ENCODE peak calls at places on chromosomes 4 and X, in eight cellular contexts. One of them, this sample, is unnamed.

GRCh38 chrX:10470009-10470408 is 150.4 kb downstream of the MID1 start:
- DNase-seq in H7: no peak
- DNase-seq in CD4-positive, alpha-beta memory T cell: no peak
- DNase-seq in AG10803: no peak
- DNase-seq in K562: no peak
- DNase-seq in NB4: no peak
- DNase-seq in GM12865: no peak
- DNase-seq in brain microvascular endothelial cell: no peak
- DNase-seq in this sample: no peak

GRCh38 chrX:81259714-81260395 is 58.0 kb downstream of the SH3BGRL start:
- DNase-seq in brain microvascular endothelial cell: no peak
- DNase-seq in H7: no peak
- DNase-seq in K562: no peak
- DNase-seq in GM12865: no peak
- DNase-seq in AG10803: peak; percentile 29
- DNase-seq in NB4: no peak
- DNase-seq in CD4-positive, alpha-beta memory T cell: no peak
- DNase-seq in this sample: peak; percentile 37

GRCh38 chr4:81504685-81505598 is 33.2 kb upstream of the RASGEF1B start:
- DNase-seq in H7: no peak
- DNase-seq in NB4: no peak
- DNase-seq in CD4-positive, alpha-beta memory T cell: peak; percentile 52
- DNase-seq in AG10803: no peak
- DNase-seq in GM12865: peak; percentile 48
- DNase-seq in brain microvascular endothelial cell: no peak
- DNase-seq in K562: no peak
- DNase-seq in this sample: no peak

GRCh38 chr4:103168993-103169392 is 29.1 kb downstream of the CENPE start:
- DNase-seq in NB4: no peak
- DNase-seq in H7: no peak
- DNase-seq in GM12865: no peak
- DNase-seq in CD4-positive, alpha-beta memory T cell: no peak
- DNase-seq in brain microvascular endothelial cell: no peak
- DNase-seq in K562: no peak
- DNase-seq in AG10803: no peak
- DNase-seq in this sample: no peak

GRCh38 chr4:8542776-8543525 is 37.2 kb upstream of the GPR78 start:
- DNase-seq in NB4: no peak
- DNase-seq in GM12865: no peak
- DNase-seq in K562: no peak
- DNase-seq in CD4-positive, alpha-beta memory T cell: no peak
- DNase-seq in AG10803: peak; percentile 74
- DNase-seq in H7: no peak
- DNase-seq in brain microvascular endothelial cell: peak; percentile 87
- DNase-seq in this sample: no peak

GRCh38 chrX:54721424-54721823 is 76.6 kb downstream of the ITIH6 start:
- DNase-seq in brain microvascular endothelial cell: no peak
- DNase-seq in CD4-positive, alpha-beta memory T cell: no peak
- DNase-seq in AG10803: no peak
- DNase-seq in K562: no peak
- DNase-seq in H7: no peak
- DNase-seq in NB4: no peak
- DNase-seq in GM12865: no peak
- DNase-seq in this sample: peak; percentile 60

GRCh38 chr4:164906368-164906767 is 29.4 kb downstream of the APELA start:
- DNase-seq in AG10803: no peak
- DNase-seq in K562: no peak
- DNase-seq in H7: no peak
- DNase-seq in GM12865: no peak
- DNase-seq in CD4-positive, alpha-beta memory T cell: no peak
- DNase-seq in NB4: no peak
- DNase-seq in brain microvascular endothelial cell: no peak
- DNase-seq in this sample: no peak

GRCh38 chr4:169604131-169604900 is 8.1 kb downstream of the NEK1 start:
- DNase-seq in AG10803: peak; percentile 74
- DNase-seq in H7: no peak
- DNase-seq in brain microvascular endothelial cell: peak; percentile 77
- DNase-seq in CD4-positive, alpha-beta memory T cell: no peak
- DNase-seq in K562: peak; percentile 76
- DNase-seq in GM12865: peak; percentile 34
- DNase-seq in NB4: peak; percentile 62
- DNase-seq in this sample: peak; percentile 78

GRCh38 chrX:110210417-110211139 is 107.3 kb downstream of the AMMECR1 start:
- DNase-seq in H7: no peak
- DNase-seq in GM12865: no peak
- DNase-seq in AG10803: peak; percentile 90
- DNase-seq in NB4: no peak
- DNase-seq in CD4-positive, alpha-beta memory T cell: no peak
- DNase-seq in brain microvascular endothelial cell: peak; percentile 50
- DNase-seq in K562: no peak
- DNase-seq in this sample: peak; percentile 84

GRCh38 chr4:36024901-36025610 is 219.3 kb downstream of the ARAP2 start:
- DNase-seq in CD4-positive, alpha-beta memory T cell: no peak
- DNase-seq in AG10803: no peak
- DNase-seq in H7: no peak
- DNase-seq in NB4: no peak
- DNase-seq in K562: no peak
- DNase-seq in brain microvascular endothelial cell: no peak
- DNase-seq in GM12865: no peak
- DNase-seq in this sample: peak; percentile 46

GRCh38 chr4:53055274-53055673 is 193.2 kb downstream of the RASL11B start:
- DNase-seq in brain microvascular endothelial cell: peak; percentile 65
- DNase-seq in K562: no peak
- DNase-seq in GM12865: no peak
- DNase-seq in H7: no peak
- DNase-seq in CD4-positive, alpha-beta memory T cell: no peak
- DNase-seq in AG10803: peak; percentile 90
- DNase-seq in NB4: no peak
- DNase-seq in this sample: peak; percentile 65

GRCh38 chrX:40314070-40314469 is 216.3 kb upstream of the BCOR start:
- DNase-seq in K562: peak; percentile 23
- DNase-seq in CD4-positive, alpha-beta memory T cell: no peak
- DNase-seq in NB4: no peak
- DNase-seq in GM12865: peak; percentile 55
- DNase-seq in AG10803: no peak
- DNase-seq in H7: peak; percentile 68
- DNase-seq in brain microvascular endothelial cell: no peak
- DNase-seq in this sample: no peak

GRCh38 chrX:40167240-40168182 is 69.8 kb upstream of the BCOR start:
- DNase-seq in K562: peak; percentile 26
- DNase-seq in brain microvascular endothelial cell: no peak
- DNase-seq in CD4-positive, alpha-beta memory T cell: no peak
- DNase-seq in AG10803: no peak
- DNase-seq in NB4: no peak
- DNase-seq in H7: peak; percentile 90
- DNase-seq in GM12865: no peak
- DNase-seq in this sample: no peak

GRCh38 chr4:177367336-177367735 is 57.7 kb downstream of the NEIL3 start:
- DNase-seq in K562: no peak
- DNase-seq in CD4-positive, alpha-beta memory T cell: no peak
- DNase-seq in GM12865: no peak
- DNase-seq in AG10803: peak; percentile 38
- DNase-seq in NB4: peak; percentile 45
- DNase-seq in H7: peak; percentile 37
- DNase-seq in brain microvascular endothelial cell: peak; percentile 24
- DNase-seq in this sample: peak; percentile 12

GRCh38 chr4:16764622-16765021 is 133.8 kb downstream of the LDB2 start:
- DNase-seq in H7: peak; percentile 23
- DNase-seq in brain microvascular endothelial cell: no peak
- DNase-seq in AG10803: no peak
- DNase-seq in K562: no peak
- DNase-seq in CD4-positive, alpha-beta memory T cell: no peak
- DNase-seq in GM12865: no peak
- DNase-seq in NB4: peak; percentile 10
- DNase-seq in this sample: no peak

GRCh38 chrX:53479295-53479694 is 45.1 kb upstream of the HSD17B10 start:
- DNase-seq in CD4-positive, alpha-beta memory T cell: no peak
- DNase-seq in NB4: peak; percentile 52
- DNase-seq in K562: peak; percentile 71
- DNase-seq in brain microvascular endothelial cell: no peak
- DNase-seq in AG10803: no peak
- DNase-seq in GM12865: peak; percentile 4
- DNase-seq in H7: peak; percentile 49
- DNase-seq in this sample: peak; percentile 20

GRCh38 chr4:16157609-16158503 is 68.4 kb downstream of the TAPT1 start:
- DNase-seq in brain microvascular endothelial cell: no peak
- DNase-seq in AG10803: peak; percentile 44
- DNase-seq in GM12865: no peak
- DNase-seq in H7: peak; percentile 47
- DNase-seq in CD4-positive, alpha-beta memory T cell: no peak
- DNase-seq in NB4: no peak
- DNase-seq in K562: no peak
- DNase-seq in this sample: no peak

GRCh38 chr4:173990879-173991231 is 292.6 kb downstream of the FBXO8 start:
- DNase-seq in AG10803: no peak
- DNase-seq in GM12865: no peak
- DNase-seq in brain microvascular endothelial cell: no peak
- DNase-seq in CD4-positive, alpha-beta memory T cell: no peak
- DNase-seq in NB4: no peak
- DNase-seq in H7: no peak
- DNase-seq in K562: peak; percentile 7
- DNase-seq in this sample: no peak

DNA sequence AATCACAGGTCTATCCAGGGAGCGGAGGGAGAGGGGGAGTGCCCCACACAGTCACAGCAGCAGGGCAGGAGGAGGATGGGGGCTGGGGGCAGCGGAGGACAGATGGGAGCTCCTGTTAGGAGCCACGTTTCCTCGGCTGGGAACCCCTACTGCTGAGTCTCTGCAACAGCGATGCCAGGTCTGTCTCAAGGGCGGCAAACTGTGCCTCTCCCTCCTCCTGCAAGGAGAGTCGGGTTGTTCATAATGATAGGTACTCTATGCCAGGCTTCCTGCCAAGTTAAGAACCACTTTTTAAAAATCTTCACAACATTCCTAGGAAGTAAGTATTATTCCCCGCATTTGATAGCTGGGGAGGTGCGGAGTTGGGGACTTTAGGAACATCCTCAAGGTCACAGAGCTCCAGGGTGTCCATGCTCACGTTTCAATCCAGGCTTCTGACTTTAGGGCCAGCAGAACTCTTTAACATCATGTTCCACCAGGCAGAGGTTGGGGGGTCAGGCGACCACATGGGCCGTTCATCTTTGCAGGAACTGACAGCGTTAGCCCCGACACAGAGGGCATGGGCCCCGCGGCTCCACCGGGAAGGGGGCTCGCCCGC is 98.3 kb upstream of the MAML3 start:
- DNase-seq in brain microvascular endothelial cell: no peak
- DNase-seq in H7: peak; percentile 71
- DNase-seq in K562: no peak
- DNase-seq in AG10803: peak; percentile 3
- DNase-seq in GM12865: no peak
- DNase-seq in NB4: peak; percentile 34
- DNase-seq in CD4-positive, alpha-beta memory T cell: no peak
- DNase-seq in this sample: no peak
- H3K4me3 ChIP-seq in brain microvascular endothelial cell: peak overlapping the region; percentile 57
- H3K4me3 ChIP-seq in H7: peak overlapping the region; percentile 52
- H3K4me3 ChIP-seq in K562: no peak overlapping the region
- H3K4me3 ChIP-seq in AG10803: no peak overlapping the region
- H3K4me3 ChIP-seq in GM12865: no peak overlapping the region
- H3K4me3 ChIP-seq in NB4: no peak overlapping the region
- H3K4me3 ChIP-seq in CD4-positive, alpha-beta memory T cell: no peak overlapping the region
- H3K4me3 ChIP-seq in this sample: no peak overlapping the region

DNA sequence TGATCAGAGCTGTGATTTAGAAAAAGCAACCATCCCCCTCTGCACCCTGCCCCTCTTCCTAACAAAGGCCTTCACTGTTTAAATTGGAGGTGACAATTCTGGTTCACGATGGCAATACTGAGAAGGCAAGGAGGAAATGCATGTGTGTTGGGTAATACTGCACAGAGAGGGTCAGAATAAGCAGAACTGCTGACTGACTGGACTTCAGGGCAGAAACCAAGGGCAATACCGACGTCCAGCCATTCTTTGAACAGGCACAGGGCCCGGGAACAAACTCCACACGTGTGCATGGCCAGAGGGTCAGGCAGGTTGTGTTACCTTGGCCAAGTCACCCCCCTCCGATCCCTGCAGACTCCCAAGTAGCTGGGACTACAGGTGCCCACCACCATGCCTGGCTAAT is 6.0 kb downstream of the ACSL1 start:
- DNase-seq in H7: no peak
- DNase-seq in CD4-positive, alpha-beta memory T cell: no peak
- DNase-seq in AG10803: no peak
- DNase-seq in brain microvascular endothelial cell: no peak
- DNase-seq in NB4: peak; percentile 59
- DNase-seq in GM12865: no peak
- DNase-seq in K562: no peak
- DNase-seq in this sample: no peak
- H3K4me3 ChIP-seq in H7: no peak overlapping the region
- H3K4me3 ChIP-seq in CD4-positive, alpha-beta memory T cell: no peak overlapping the region
- H3K4me3 ChIP-seq in AG10803: no peak overlapping the region
- H3K4me3 ChIP-seq in brain microvascular endothelial cell: no peak overlapping the region
- H3K4me3 ChIP-seq in NB4: no peak overlapping the region
- H3K4me3 ChIP-seq in GM12865: no peak overlapping the region
- H3K4me3 ChIP-seq in K562: no peak overlapping the region
- H3K4me3 ChIP-seq in this sample: no peak overlapping the region

DNA sequence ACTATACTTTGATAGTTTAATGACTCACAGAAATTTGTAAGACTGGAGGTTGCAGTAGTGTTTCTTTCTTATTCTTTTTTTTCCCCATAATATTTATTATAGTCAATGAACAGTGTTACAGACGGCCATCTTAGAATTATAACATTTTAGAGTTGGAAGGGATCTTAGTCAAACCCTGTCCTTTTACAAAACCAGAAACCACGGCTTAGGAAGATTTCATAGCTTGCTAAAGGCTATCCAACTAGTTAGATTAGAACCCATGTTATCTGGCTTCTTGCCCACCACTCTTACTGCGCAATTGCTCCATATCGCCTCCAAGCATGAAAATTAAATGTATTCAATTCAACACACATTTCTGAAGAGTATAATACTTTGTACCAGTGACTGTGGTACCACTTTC is 1.1 kb downstream of the XIAP start:
- DNase-seq in CD4-positive, alpha-beta memory T cell: peak; percentile 4
- DNase-seq in AG10803: no peak
- DNase-seq in H7: no peak
- DNase-seq in brain microvascular endothelial cell: peak; percentile 4
- DNase-seq in GM12865: peak; percentile 15
- DNase-seq in K562: no peak
- DNase-seq in NB4: no peak
- DNase-seq in this sample: peak; percentile 7
- H3K4me3 ChIP-seq in CD4-positive, alpha-beta memory T cell: peak overlapping the region; percentile 14
- H3K4me3 ChIP-seq in AG10803: peak overlapping the region; percentile 68
- H3K4me3 ChIP-seq in H7: peak overlapping the region; percentile 82
- H3K4me3 ChIP-seq in brain microvascular endothelial cell: peak overlapping the region; percentile 69
- H3K4me3 ChIP-seq in GM12865: peak overlapping the region; percentile 77
- H3K4me3 ChIP-seq in K562: peak overlapping the region; percentile 67
- H3K4me3 ChIP-seq in NB4: peak overlapping the region; percentile 85
- H3K4me3 ChIP-seq in this sample: peak overlapping the region; percentile 53

DNA sequence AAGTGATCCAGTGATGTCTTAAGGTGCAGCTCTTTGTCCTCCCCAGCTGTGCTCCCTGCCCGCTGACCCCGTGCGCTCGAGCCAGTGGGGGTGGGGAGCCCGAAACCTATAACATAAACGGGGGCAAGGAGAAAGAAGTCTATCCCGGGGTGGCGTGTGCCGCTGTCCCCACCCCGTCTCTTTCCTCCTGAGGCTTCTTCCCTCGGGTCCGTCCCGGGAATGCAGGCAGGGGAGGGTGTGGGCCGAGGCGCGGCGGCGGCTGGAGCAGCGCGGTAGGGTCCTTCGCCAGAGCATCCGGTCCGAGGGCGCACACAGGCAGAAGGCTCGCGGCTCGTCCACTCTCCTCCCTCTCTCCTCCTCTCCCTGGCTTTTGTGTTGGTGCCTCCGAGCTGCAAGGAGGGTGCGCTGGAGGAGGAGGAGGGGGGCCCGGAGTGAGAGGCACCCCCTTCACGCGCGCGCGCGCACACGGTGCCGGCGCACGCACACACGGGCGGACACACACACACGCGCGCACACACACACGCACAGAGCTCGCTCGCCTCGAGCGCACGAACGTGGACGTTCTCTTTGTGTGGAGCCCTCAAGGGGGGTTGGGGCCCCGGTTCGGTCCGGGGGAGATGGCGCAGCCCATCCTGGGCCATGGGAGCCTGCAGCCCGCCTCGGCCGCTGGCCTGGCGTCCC is at the start of gene RAB33A:
- DNase-seq in NB4: peak; percentile 28
- DNase-seq in GM12865: peak; percentile 64
- DNase-seq in K562: no peak
- DNase-seq in AG10803: peak; percentile 25
- DNase-seq in CD4-positive, alpha-beta memory T cell: peak; percentile 48
- DNase-seq in brain microvascular endothelial cell: no peak
- DNase-seq in H7: peak; percentile 90
- DNase-seq in this sample: no peak
- H3K4me3 ChIP-seq in NB4: peak within 1 kb of the TSS; percentile 52
- H3K4me3 ChIP-seq in GM12865: peak within 1 kb of the TSS; percentile 68
- H3K4me3 ChIP-seq in K562: no peak within 1 kb of the TSS
- H3K4me3 ChIP-seq in AG10803: peak within 1 kb of the TSS; percentile 55
- H3K4me3 ChIP-seq in CD4-positive, alpha-beta memory T cell: peak within 1 kb of the TSS; percentile 78
- H3K4me3 ChIP-seq in brain microvascular endothelial cell: peak within 1 kb of the TSS; percentile 56
- H3K4me3 ChIP-seq in H7: peak within 1 kb of the TSS; percentile 66
- H3K4me3 ChIP-seq in this sample: peak within 1 kb of the TSS; percentile 49

This sample was measured in mammary epithelial cell.